ENCODE peak calls at places on chromosome 11, in eight cellular contexts. One of them, this sample, is unnamed.

GRCh38 chr11:114099392-114100178 is 40.1 kb downstream of the ZBTB16 start:
- DNase-seq in cardiac muscle cell: peak
- DNase-seq in GM12865: no peak
- DNase-seq in fibroblast of lung: peak
- DNase-seq in bronchial epithelial cell: no peak
- DNase-seq in cardiac fibroblast: no peak
- DNase-seq in heart right ventricle: no peak
- DNase-seq in Peyer's patch: no peak
- DNase-seq in this sample: no peak

GRCh38 chr11:131748146-131749050 is 378.0 kb downstream of the NTM start:
- DNase-seq in GM12865: peak
- DNase-seq in bronchial epithelial cell: peak
- DNase-seq in cardiac muscle cell: peak
- DNase-seq in Peyer's patch: peak
- DNase-seq in fibroblast of lung: peak
- DNase-seq in cardiac fibroblast: peak
- DNase-seq in heart right ventricle: peak
- DNase-seq in this sample: peak

GRCh38 chr11:250740-251299 is 14.0 kb downstream of the PSMD13 start:
- DNase-seq in heart right ventricle: peak
- DNase-seq in bronchial epithelial cell: peak
- DNase-seq in cardiac muscle cell: peak
- DNase-seq in cardiac fibroblast: peak
- DNase-seq in GM12865: peak
- DNase-seq in fibroblast of lung: peak
- DNase-seq in Peyer's patch: peak
- DNase-seq in this sample: peak

GRCh38 chr11:128422576-128423370 is 164.6 kb downstream of the ETS1 start:
- DNase-seq in bronchial epithelial cell: no peak
- DNase-seq in fibroblast of lung: no peak
- DNase-seq in GM12865: peak
- DNase-seq in Peyer's patch: no peak
- DNase-seq in cardiac fibroblast: no peak
- DNase-seq in cardiac muscle cell: no peak
- DNase-seq in heart right ventricle: peak
- DNase-seq in this sample: no peak

GRCh38 chr11:3735827-3736226 is 61.5 kb downstream of the NUP98 start:
- DNase-seq in cardiac fibroblast: peak
- DNase-seq in Peyer's patch: no peak
- DNase-seq in cardiac muscle cell: peak
- DNase-seq in bronchial epithelial cell: no peak
- DNase-seq in GM12865: no peak
- DNase-seq in fibroblast of lung: peak
- DNase-seq in heart right ventricle: no peak
- DNase-seq in this sample: no peak

GRCh38 chr11:41779401-41779960 is 320.0 kb upstream of the LRRC4C start:
- DNase-seq in GM12865: no peak
- DNase-seq in heart right ventricle: no peak
- DNase-seq in fibroblast of lung: no peak
- DNase-seq in cardiac fibroblast: no peak
- DNase-seq in Peyer's patch: no peak
- DNase-seq in cardiac muscle cell: no peak
- DNase-seq in bronchial epithelial cell: no peak
- DNase-seq in this sample: no peak

GRCh38 chr11:2473361-2474058 is 28.7 kb downstream of the KCNQ1 start:
- DNase-seq in bronchial epithelial cell: no peak
- DNase-seq in Peyer's patch: no peak
- DNase-seq in heart right ventricle: no peak
- DNase-seq in cardiac muscle cell: no peak
- DNase-seq in fibroblast of lung: no peak
- DNase-seq in cardiac fibroblast: no peak
- DNase-seq in GM12865: no peak
- DNase-seq in this sample: peak

GRCh38 chr11:120132645-120133185 is 5.2 kb downstream of the TRIM29 start:
- DNase-seq in fibroblast of lung: no peak
- DNase-seq in Peyer's patch: no peak
- DNase-seq in cardiac fibroblast: no peak
- DNase-seq in heart right ventricle: no peak
- DNase-seq in cardiac muscle cell: no peak
- DNase-seq in bronchial epithelial cell: no peak
- DNase-seq in GM12865: no peak
- DNase-seq in this sample: peak

GRCh38 chr11:79466411-79466810 is 25.6 kb upstream of the TENM4 start:
- DNase-seq in cardiac muscle cell: peak
- DNase-seq in Peyer's patch: no peak
- DNase-seq in GM12865: no peak
- DNase-seq in fibroblast of lung: peak
- DNase-seq in cardiac fibroblast: peak
- DNase-seq in heart right ventricle: no peak
- DNase-seq in bronchial epithelial cell: peak
- DNase-seq in this sample: no peak

GRCh38 chr11:2524446-2525165 is 79.8 kb downstream of the KCNQ1 start:
- DNase-seq in GM12865: no peak
- DNase-seq in cardiac muscle cell: no peak
- DNase-seq in bronchial epithelial cell: no peak
- DNase-seq in Peyer's patch: peak
- DNase-seq in cardiac fibroblast: no peak
- DNase-seq in fibroblast of lung: no peak
- DNase-seq in heart right ventricle: no peak
- DNase-seq in this sample: peak

GRCh38 chr11:12602421-12602820 is 71.8 kb upstream of the TEAD1 start:
- DNase-seq in fibroblast of lung: peak
- DNase-seq in bronchial epithelial cell: peak
- DNase-seq in GM12865: no peak
- DNase-seq in heart right ventricle: no peak
- DNase-seq in cardiac muscle cell: no peak
- DNase-seq in cardiac fibroblast: peak
- DNase-seq in Peyer's patch: no peak
- DNase-seq in this sample: no peak

GRCh38 chr11:129694538-129694937 is 121.1 kb upstream of the TMEM45B start:
- DNase-seq in bronchial epithelial cell: no peak
- DNase-seq in cardiac fibroblast: no peak
- DNase-seq in GM12865: peak
- DNase-seq in fibroblast of lung: no peak
- DNase-seq in cardiac muscle cell: no peak
- DNase-seq in Peyer's patch: no peak
- DNase-seq in heart right ventricle: no peak
- DNase-seq in this sample: no peak

GRCh38 chr11:7512525-7513209 is 1.1 kb upstream of the PPFIBP2 start:
- DNase-seq in GM12865: peak
- DNase-seq in fibroblast of lung: peak
- DNase-seq in heart right ventricle: peak
- DNase-seq in cardiac muscle cell: peak
- DNase-seq in Peyer's patch: peak
- DNase-seq in bronchial epithelial cell: no peak
- DNase-seq in cardiac fibroblast: peak
- DNase-seq in this sample: peak

GRCh38 chr11:35337136-35337918 is 82.0 kb downstream of the SLC1A2 start:
- DNase-seq in Peyer's patch: no peak
- DNase-seq in bronchial epithelial cell: peak
- DNase-seq in cardiac muscle cell: peak
- DNase-seq in GM12865: peak
- DNase-seq in heart right ventricle: no peak
- DNase-seq in cardiac fibroblast: peak
- DNase-seq in fibroblast of lung: peak
- DNase-seq in this sample: no peak

GRCh38 chr11:38384568-38384967 is 1786.5 kb upstream of the RAG2 start:
- DNase-seq in cardiac muscle cell: no peak
- DNase-seq in GM12865: no peak
- DNase-seq in cardiac fibroblast: no peak
- DNase-seq in fibroblast of lung: peak
- DNase-seq in Peyer's patch: no peak
- DNase-seq in heart right ventricle: no peak
- DNase-seq in bronchial epithelial cell: peak
- DNase-seq in this sample: no peak

GRCh38 chr11:66700337-66700736 is 22.6 kb upstream of the RBM4B start:
- DNase-seq in Peyer's patch: peak
- DNase-seq in GM12865: no peak
- DNase-seq in cardiac fibroblast: no peak
- DNase-seq in bronchial epithelial cell: no peak
- DNase-seq in cardiac muscle cell: no peak
- DNase-seq in fibroblast of lung: no peak
- DNase-seq in heart right ventricle: no peak
- DNase-seq in this sample: no peak

GRCh38 chr11:133504906-133505305 is 27.4 kb downstream of the OPCML start:
- DNase-seq in heart right ventricle: no peak
- DNase-seq in cardiac fibroblast: no peak
- DNase-seq in Peyer's patch: no peak
- DNase-seq in fibroblast of lung: no peak
- DNase-seq in GM12865: no peak
- DNase-seq in cardiac muscle cell: no peak
- DNase-seq in bronchial epithelial cell: no peak
- DNase-seq in this sample: no peak

DNA sequence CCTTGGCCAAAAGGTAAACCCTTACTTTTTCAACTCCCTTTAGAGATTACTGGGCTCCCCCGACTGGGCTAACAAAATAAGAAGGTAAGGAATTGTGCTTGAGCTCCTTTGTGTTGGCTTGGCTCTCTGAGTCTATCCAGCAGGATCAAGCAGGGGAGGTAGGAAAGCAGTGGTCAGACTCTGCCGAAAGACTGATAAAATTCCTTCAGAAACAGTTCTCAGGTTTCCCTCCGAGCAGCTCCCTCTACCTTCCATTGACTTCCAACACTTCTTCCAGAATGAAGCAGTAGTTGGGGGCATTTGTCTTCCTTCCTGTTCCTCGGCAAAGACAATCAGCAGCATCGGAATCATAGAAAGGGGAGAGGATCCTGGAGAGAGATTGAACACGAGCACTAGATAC is 16.1 kb upstream of the CARD18 start:
- DNase-seq in fibroblast of lung: no peak
- DNase-seq in heart right ventricle: no peak
- DNase-seq in GM12865: no peak
- DNase-seq in cardiac muscle cell: no peak
- DNase-seq in bronchial epithelial cell: no peak
- DNase-seq in cardiac fibroblast: no peak
- DNase-seq in Peyer's patch: no peak
- DNase-seq in this sample: no peak
- H3K4me3 ChIP-seq in fibroblast of lung: no peak
- H3K4me3 ChIP-seq in heart right ventricle: no peak
- H3K4me3 ChIP-seq in GM12865: no peak
- H3K4me3 ChIP-seq in cardiac muscle cell: no peak
- H3K4me3 ChIP-seq in bronchial epithelial cell: no peak
- H3K4me3 ChIP-seq in cardiac fibroblast: no peak
- H3K4me3 ChIP-seq in Peyer's patch: no peak
- H3K4me3 ChIP-seq in this sample: no peak

GRCh38 chr11:118294053-118294452 is 10.5 kb upstream of the CD3E start:
- DNase-seq in heart right ventricle: no peak
- DNase-seq in cardiac muscle cell: no peak
- DNase-seq in cardiac fibroblast: no peak
- DNase-seq in fibroblast of lung: no peak
- DNase-seq in bronchial epithelial cell: no peak
- DNase-seq in GM12865: no peak
- DNase-seq in Peyer's patch: no peak
- DNase-seq in this sample: no peak

GRCh38 chr11:118290923-118291322 is 13.6 kb upstream of the CD3E start:
- DNase-seq in heart right ventricle: peak
- DNase-seq in Peyer's patch: no peak
- DNase-seq in fibroblast of lung: no peak
- DNase-seq in GM12865: peak
- DNase-seq in cardiac fibroblast: peak
- DNase-seq in bronchial epithelial cell: peak
- DNase-seq in cardiac muscle cell: peak
- DNase-seq in this sample: peak

GRCh38 chr11:118291453-118291852 is 13.1 kb upstream of the CD3E start:
- DNase-seq in GM12865: no peak
- DNase-seq in fibroblast of lung: peak
- DNase-seq in bronchial epithelial cell: peak
- DNase-seq in Peyer's patch: no peak
- DNase-seq in heart right ventricle: no peak
- DNase-seq in cardiac muscle cell: peak
- DNase-seq in cardiac fibroblast: no peak
- DNase-seq in this sample: no peak

GRCh38 chr11:118295199-118295598 is 9.3 kb upstream of the CD3E start:
- DNase-seq in Peyer's patch: no peak
- DNase-seq in fibroblast of lung: no peak
- DNase-seq in cardiac fibroblast: no peak
- DNase-seq in cardiac muscle cell: no peak
- DNase-seq in bronchial epithelial cell: no peak
- DNase-seq in heart right ventricle: no peak
- DNase-seq in GM12865: no peak
- DNase-seq in this sample: no peak

GRCh38 chr11:118295834-118296454 is 8.6 kb upstream of the CD3E start:
- DNase-seq in fibroblast of lung: peak
- DNase-seq in cardiac muscle cell: peak
- DNase-seq in cardiac fibroblast: peak
- DNase-seq in heart right ventricle: no peak
- DNase-seq in Peyer's patch: no peak
- DNase-seq in GM12865: peak
- DNase-seq in bronchial epithelial cell: peak
- DNase-seq in this sample: no peak
- TF ChIP-seq CTCF in fibroblast of lung: peak
- TF ChIP-seq CTCF in cardiac muscle cell: peak
- TF ChIP-seq CTCF in cardiac fibroblast: peak
- TF ChIP-seq CTCF in heart right ventricle: peak
- TF ChIP-seq CTCF in Peyer's patch: peak
- TF ChIP-seq CTCF in GM12865: peak
- TF ChIP-seq CTCF in bronchial epithelial cell: peak
- TF ChIP-seq CTCF in this sample: no peak

GRCh38 chr11:58727415-58727797 is 4.3 kb downstream of the GLYAT start:
- DNase-seq in Peyer's patch: no peak
- DNase-seq in cardiac fibroblast: no peak
- DNase-seq in heart right ventricle: no peak
- DNase-seq in cardiac muscle cell: no peak
- DNase-seq in GM12865: no peak
- DNase-seq in fibroblast of lung: no peak
- DNase-seq in bronchial epithelial cell: no peak
- DNase-seq in this sample: no peak
- H3K4me3 ChIP-seq in Peyer's patch: no peak
- H3K4me3 ChIP-seq in cardiac fibroblast: no peak
- H3K4me3 ChIP-seq in heart right ventricle: no peak
- H3K4me3 ChIP-seq in cardiac muscle cell: no peak
- H3K4me3 ChIP-seq in GM12865: no peak
- H3K4me3 ChIP-seq in fibroblast of lung: no peak
- H3K4me3 ChIP-seq in bronchial epithelial cell: no peak
- H3K4me3 ChIP-seq in this sample: no peak

DNA sequence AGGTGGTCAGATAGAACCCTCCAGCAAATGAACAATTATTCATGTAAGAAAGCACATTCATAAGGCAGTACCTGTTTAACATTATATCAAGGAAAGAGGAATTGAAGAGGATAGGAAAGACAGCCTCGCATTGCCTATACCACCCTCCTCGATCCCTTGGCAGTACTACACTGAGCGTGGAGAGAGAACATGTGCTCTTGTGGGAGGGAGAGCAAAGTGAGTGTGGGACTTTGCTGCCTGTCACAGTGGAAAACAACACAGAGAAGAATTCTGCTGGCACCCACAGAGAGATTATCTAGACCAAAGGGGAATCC is 17.5 kb upstream of the DDX10 start:
- DNase-seq in GM12865: no peak
- DNase-seq in bronchial epithelial cell: no peak
- DNase-seq in cardiac muscle cell: no peak
- DNase-seq in cardiac fibroblast: no peak
- DNase-seq in Peyer's patch: no peak
- DNase-seq in fibroblast of lung: no peak
- DNase-seq in heart right ventricle: no peak
- DNase-seq in this sample: no peak
- TF ChIP-seq CTCF in GM12865: no peak
- TF ChIP-seq CTCF in bronchial epithelial cell: no peak
- TF ChIP-seq CTCF in cardiac muscle cell: no peak
- TF ChIP-seq CTCF in cardiac fibroblast: no peak
- TF ChIP-seq CTCF in Peyer's patch: no peak
- TF ChIP-seq CTCF in fibroblast of lung: no peak
- TF ChIP-seq CTCF in heart right ventricle: no peak
- TF ChIP-seq CTCF in this sample: no peak